ENCODE peak calls at places on chromosomes 2 and 18, in eight cellular contexts. T, Y, B, L, R, A, I and Q are unnamed samples. For H3K4me1, the result is how much of the 10 kb centered on the place peaks cover.

GRCh38 chr18:64134044-64134757 is 14.7 kb downstream of the LINC00305 start:
- DNase-seq in T (no peak), Y (no peak), B (no peak), L (no peak), R (no peak), A (no peak), I (no peak), Q (no peak)

GRCh38 chr2:230323385-230324106 is 3.4 kb upstream of the SP140L start:
- DNase-seq in T (no peak), Y (no peak), B (no peak), L (peak), R (no peak), A (no peak), I (peak), Q (no peak)

GRCh38 chr2:231545105-231545902 is 15.1 kb upstream of the NMUR1 start:
- DNase-seq in T (peak), Y (peak), B (peak), L (no peak), R (no peak), A (peak), I (no peak), Q (no peak)

GRCh38 chr2:237978058-237978712 is 11.4 kb downstream of the UBE2F start:
- DNase-seq in T (no peak), Y (peak), B (no peak), L (no peak), R (no peak), A (peak), I (no peak), Q (no peak)

GRCh38 chr2:83944174-83944573 is 514.9 kb downstream of the SUCLG1 start:
- DNase-seq in T (no peak), Y (no peak), B (no peak), L (no peak), R (no peak), A (no peak), I (no peak), Q (no peak)

GRCh38 chr2:67079729-67080128 is 317.4 kb upstream of the ETAA1 start:
- DNase-seq in T (no peak), Y (no peak), B (no peak), L (no peak), R (no peak), A (no peak), I (no peak), Q (no peak)

GRCh38 chr2:131032393-131032836 is 60.8 kb downstream of the FAM168B start:
- DNase-seq in T (no peak), Y (no peak), B (peak), L (no peak), R (no peak), A (no peak), I (peak), Q (no peak)

GRCh38 chr2:64404743-64405142 is 49.2 kb upstream of the LGALSL start:
- DNase-seq in T (no peak), Y (peak), B (peak), L (peak), R (peak), A (peak), I (peak), Q (no peak)

GRCh38 chr18:77448046-77448445 is 198.4 kb downstream of the GALR1 start:
- DNase-seq in T (no peak), Y (no peak), B (no peak), L (no peak), R (no peak), A (no peak), I (no peak), Q (no peak)

GRCh38 chr2:26848336-26849055 is 564 bp downstream of the DPYSL5 start:
- DNase-seq in T (no peak), Y (no peak), B (no peak), L (no peak), R (peak), A (peak), I (peak), Q (no peak)

GRCh38 chr2:47724221-47724981 is 58.5 kb upstream of the MSH6 start:
- DNase-seq in T (no peak), Y (no peak), B (no peak), L (no peak), R (no peak), A (no peak), I (peak), Q (peak)

GRCh38 chr2:121648206-121648605 is 1.1 kb downstream of the CLASP1 start:
- DNase-seq in T (no peak), Y (no peak), B (no peak), L (peak), R (no peak), A (no peak), I (no peak), Q (no peak)

GRCh38 chr2:14628906-14629305 is 3.6 kb upstream of the LRATD1 start:
- DNase-seq in T (no peak), Y (no peak), B (peak), L (no peak), R (no peak), A (no peak), I (no peak), Q (peak)

GRCh38 chr2:181128199-181128598 is 147.8 kb downstream of the UBE2E3 start:
- DNase-seq in T (no peak), Y (no peak), B (no peak), L (no peak), R (no peak), A (no peak), I (no peak), Q (no peak)

GRCh38 chr2:60555794-60556161 is 2.3 kb upstream of the BCL11A start:
- DNase-seq in T (no peak), Y (no peak), B (no peak), L (no peak), R (no peak), A (no peak), I (peak), Q (no peak)

GRCh38 chr2:60553992-60554648 is 666 bp upstream of the BCL11A start:
- DNase-seq in T (peak), Y (peak), B (peak), L (no peak), R (peak), A (peak), I (peak), Q (no peak)

GRCh38 chr2:60554649-60555065 is 1.2 kb upstream of the BCL11A start:
- DNase-seq in T (no peak), Y (no peak), B (no peak), L (no peak), R (no peak), A (no peak), I (peak), Q (no peak)

GRCh38 chr2:60556441-60556997 is 3.1 kb upstream of the BCL11A start:
- DNase-seq in T (no peak), Y (no peak), B (no peak), L (no peak), R (no peak), A (no peak), I (peak), Q (no peak)

GRCh38 chr2:60555066-60555793 is 1.8 kb upstream of the BCL11A start:
- DNase-seq in T (peak), Y (peak), B (peak), L (peak), R (peak), A (peak), I (peak), Q (peak)
- H3K4me1 ChIP-seq in T (under half), Y (half or more), B (half or more), L (under half), R (under half), A (under half), I (under half), Q (under half)

GRCh38 chr2:225017713-225018112 is 24.6 kb downstream of the DOCK10 start:
- DNase-seq in T (no peak), Y (no peak), B (no peak), L (no peak), R (no peak), A (no peak), I (no peak), Q (no peak)
- TF ChIP-seq CTCF in T (no peak), Y (no peak), B (no peak), L (no peak), R (no peak), A (no peak), I (no peak), Q (no peak)

GRCh38 chr2:239223029-239223329 is 177.8 kb downstream of the HDAC4 start:
- DNase-seq in T (no peak), Y (no peak), B (no peak), L (peak), R (no peak), A (no peak), I (no peak), Q (no peak)
- H3K4me1 ChIP-seq in T (under half), Y (half or more), B (half or more), L (under half), R (half or more), A (half or more), I (under half), Q (under half)

GRCh38 chr2:158178646-158179045 is 77.0 kb downstream of the UPP2 start:
- DNase-seq in T (no peak), Y (no peak), B (no peak), L (no peak), R (no peak), A (no peak), I (no peak), Q (no peak)
- TF ChIP-seq CTCF in T (no peak), Y (no peak), B (no peak), L (no peak), R (no peak), A (no peak), I (no peak), Q (no peak)

GRCh38 chr18:3654442-3655253 is 204.7 kb downstream of the TGIF1 start:
- DNase-seq in T (no peak), Y (no peak), B (no peak), L (peak), R (no peak), A (no peak), I (peak), Q (no peak)
- H3K4me1 ChIP-seq in T (under half), Y (under half), B (under half), L (half or more), R (under half), A (under half), I (under half), Q (under half)

DNA sequence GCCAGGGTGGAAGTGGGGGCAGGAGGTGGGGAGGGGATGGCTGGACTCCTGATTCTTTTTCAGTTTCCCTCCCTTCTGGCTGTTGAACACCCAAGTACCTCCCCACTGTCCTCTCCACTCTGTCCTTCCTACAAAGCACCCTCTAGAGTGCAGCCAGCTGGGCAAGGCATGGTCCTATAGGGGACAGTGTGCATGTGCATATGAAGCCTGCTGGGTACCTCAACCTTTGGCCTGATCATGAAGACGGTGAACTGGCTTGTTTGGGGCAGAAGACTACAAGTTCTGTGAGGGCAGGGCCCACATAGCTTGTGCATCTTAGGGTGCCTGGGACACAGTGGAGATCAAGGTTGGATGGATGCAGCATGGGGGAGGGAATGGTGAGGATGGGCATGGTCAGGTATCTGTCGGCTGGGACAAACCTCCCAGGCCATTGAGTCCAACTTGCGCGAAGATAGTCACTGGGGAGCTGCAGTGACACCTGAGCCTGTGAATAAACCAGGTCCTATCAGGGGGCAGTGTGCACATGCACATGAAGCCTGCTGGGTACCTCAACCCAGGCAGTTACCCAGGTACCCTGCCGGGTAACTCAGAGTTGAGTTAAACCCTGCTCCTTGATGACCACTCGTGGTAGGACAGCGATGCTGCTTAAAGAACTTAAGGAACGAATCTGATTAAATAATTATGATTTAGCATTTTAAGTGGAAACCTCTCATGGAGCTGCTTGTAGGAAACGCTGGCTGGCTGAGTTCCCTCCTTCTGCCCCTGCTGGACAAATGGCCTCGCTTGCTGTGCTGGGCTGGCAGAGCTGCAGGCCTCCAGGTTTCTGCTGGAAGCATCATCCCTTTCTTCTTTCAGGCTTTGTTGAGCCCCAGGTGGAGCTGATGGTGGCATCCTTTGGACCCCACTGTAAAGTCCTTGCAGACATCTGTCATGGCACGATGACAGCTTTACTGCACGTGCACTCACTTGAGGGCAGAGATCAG is 84.0 kb downstream of the POLR1A start:
- DNase-seq in T (no peak), Y (no peak), B (no peak), L (no peak), R (peak), A (no peak), I (peak), Q (no peak)
- TF ChIP-seq CTCF in T (no peak), Y (no peak), B (no peak), L (no peak), R (no peak), A (no peak), I (peak), Q (no peak)

GRCh38 chr2:182134201-182134600 is 148.5 kb downstream of the PPP1R1C start:
- DNase-seq in T (no peak), Y (no peak), B (no peak), L (no peak), R (no peak), A (no peak), I (no peak), Q (no peak)

GRCh38 chr2:182132605-182133004 is 147.0 kb downstream of the PPP1R1C start:
- DNase-seq in T (peak), Y (no peak), B (no peak), L (no peak), R (no peak), A (no peak), I (no peak), Q (no peak)

GRCh38 chr2:182133195-182133891 is 147.7 kb downstream of the PPP1R1C start:
- DNase-seq in T (peak), Y (no peak), B (no peak), L (no peak), R (no peak), A (no peak), I (no peak), Q (no peak)

GRCh38 chr2:182129188-182129707 is 143.6 kb downstream of the PPP1R1C start:
- DNase-seq in T (no peak), Y (no peak), B (no peak), L (no peak), R (no peak), A (no peak), I (no peak), Q (no peak)
- H3K4me1 ChIP-seq in T (under half), Y (under half), B (under half), L (under half), R (under half), A (under half), I (under half), Q (under half)

GRCh38 chr2:217074576-217075224 is 214.8 kb upstream of the TNP1 start:
- DNase-seq in T (no peak), Y (no peak), B (no peak), L (no peak), R (no peak), A (no peak), I (no peak), Q (no peak)
- TF ChIP-seq CTCF in T (no peak), Y (no peak), B (no peak), L (no peak), R (no peak), A (no peak), I (no peak), Q (no peak)